ENCODE peak calls at places on chromosomes 16 and 17, in eight cellular contexts. F is stomach; N is astrocyte of the spinal cord; U is CD8-positive, alpha-beta T cell; K is cardiac fibroblast; T is tibial nerve; H is fibroblast of mammary gland; P is ascending aorta. X is an unnamed sample.

GRCh38 chr17:39027037-39027436 is 59.8 kb upstream of the FBXO47 start:
- DNase-seq in T (peak; percentile 46), P (no peak), H (peak; percentile 14), N (no peak), F (peak; percentile 76), U (peak; percentile 19), K (peak; percentile 12), X (no peak)

GRCh38 chr17:80081596-80081995 is 19.8 kb upstream of the GAA start:
- DNase-seq in U (no peak), T (no peak), K (no peak), P (no peak), H (no peak), F (no peak), N (no peak), X (no peak)

GRCh38 chr16:58196898-58197313 is 1.0 kb downstream of the CSNK2A2 start:
- DNase-seq in H (peak; percentile 69), T (no peak), K (peak; percentile 27), U (no peak), N (peak; percentile 9), P (no peak), F (no peak), X (no peak)

GRCh38 chr17:59620518-59621259 is 994 bp downstream of the CLTC start:
- DNase-seq in N (peak; percentile 32), H (no peak), P (no peak), F (peak; percentile 49), U (peak; percentile 46), T (peak; percentile 54), K (peak; percentile 35), X (no peak)

GRCh38 chr17:13086142-13086769 is 68.4 kb upstream of the ELAC2 start:
- DNase-seq in U (no peak), H (peak; percentile 86), T (no peak), F (no peak), K (no peak), P (no peak), N (no peak), X (peak; percentile 47)

GRCh38 chr16:27689711-27690110 is 139.8 kb downstream of the KATNIP start:
- DNase-seq in F (no peak), T (no peak), U (no peak), H (peak; percentile 16), K (peak; percentile 10), P (no peak), N (peak; percentile 10), X (peak; percentile 17)

GRCh38 chr17:77235370-77236080 is 94.8 kb downstream of the SEC14L1 start:
- DNase-seq in N (peak; percentile 90), U (peak; percentile 15), F (no peak), K (peak; percentile 76), P (no peak), H (peak; percentile 87), T (peak; percentile 50), X (peak; percentile 70)

GRCh38 chr16:1993731-1994131 is 4.0 kb downstream of the SYNGR3 start:
- DNase-seq in N (no peak), K (peak; percentile 59), U (no peak), T (no peak), H (peak; percentile 43), P (no peak), F (no peak), X (no peak)

GRCh38 chr16:82892327-82892726 is 265.6 kb downstream of the CDH13 start:
- DNase-seq in H (no peak), K (peak; percentile 9), P (no peak), T (no peak), U (no peak), N (no peak), F (no peak), X (no peak)

GRCh38 chr17:77610980-77611641 is 347.4 kb upstream of the TNRC6C start:
- DNase-seq in U (no peak), K (no peak), N (no peak), F (no peak), T (no peak), P (no peak), H (peak; percentile 43), X (no peak)

GRCh38 chr17:80263253-80264047 is 2.8 kb downstream of the RNF213 start:
- DNase-seq in N (peak; percentile 82), P (peak; percentile 71), F (peak; percentile 93), T (peak; percentile 92), H (peak; percentile 88), K (peak; percentile 89), U (peak; percentile 90), X (peak; percentile 60)

GRCh38 chr17:61689610-61690180 is 98.7 kb upstream of the NACA2 start:
- DNase-seq in U (no peak), N (no peak), K (peak; percentile 49), T (no peak), H (peak; percentile 47), F (no peak), P (no peak), X (no peak)

GRCh38 chr16:53884748-53885147 is 180.8 kb downstream of the FTO start:
- DNase-seq in N (peak; percentile 19), K (peak; percentile 54), F (no peak), P (no peak), T (no peak), U (no peak), H (peak; percentile 19), X (no peak)

GRCh38 chr17:8300629-8301242 is 5.5 kb upstream of the SLC25A35 start:
- DNase-seq in N (peak; percentile 62), U (peak; percentile 56), F (peak; percentile 57), H (peak; percentile 67), T (peak; percentile 29), K (peak; percentile 76), P (peak; percentile 20), X (peak; percentile 15)

GRCh38 chr16:84137769-84138357 is 7.1 kb downstream of the HSDL1 start:
- DNase-seq in H (no peak), F (no peak), K (no peak), T (no peak), N (no peak), P (no peak), U (no peak), X (no peak)

GRCh38 chr16:48596326-48596725 is 13.7 kb downstream of the N4BP1 start:
- DNase-seq in H (no peak), F (no peak), T (no peak), P (no peak), U (peak; percentile 38), K (no peak), N (no peak), X (no peak)

GRCh38 chr16:54628796-54629625 is 301.7 kb upstream of the IRX5 start:
- DNase-seq in K (no peak), P (no peak), N (no peak), F (peak; percentile 89), H (no peak), U (no peak), T (no peak), X (no peak)

GRCh38 chr16:3873482-3874173 is 6.9 kb downstream of the CREBBP start:
- DNase-seq in H (no peak), P (no peak), K (no peak), U (no peak), F (no peak), N (no peak), T (no peak), X (no peak)

GRCh38 chr16:28977703-28978641 is 3.4 kb downstream of the SPNS1 start:
- DNase-seq in F (no peak), T (no peak), K (no peak), N (no peak), U (no peak), P (no peak), H (no peak), X (no peak)

GRCh38 chr17:65402513-65403086 is 158.8 kb downstream of the AXIN2 start:
- DNase-seq in H (no peak), F (no peak), T (no peak), N (no peak), U (no peak), P (no peak), K (no peak), X (no peak)

GRCh38 chr17:1390422-1391367 is 9.3 kb downstream of the YWHAE start:
- DNase-seq in N (no peak), H (no peak), U (no peak), T (no peak), P (no peak), K (no peak), F (no peak), X (no peak)
- H3K4me3 ChIP-seq in N (no peak overlapping the region), H (no peak overlapping the region), U (no peak overlapping the region), T (no peak overlapping the region), P (peak overlapping the region; percentile 10), K (no peak overlapping the region), F (no peak overlapping the region), X (no peak overlapping the region)

GRCh38 chr16:12760819-12761611 is 42.7 kb downstream of the CPPED1 start:
- DNase-seq in U (no peak), T (no peak), P (no peak), H (no peak), K (no peak), F (no peak), N (no peak), X (no peak)
- H3K4me3 ChIP-seq in U (no peak overlapping the region), T (no peak overlapping the region), P (no peak overlapping the region), H (no peak overlapping the region), K (no peak overlapping the region), F (no peak overlapping the region), N (no peak overlapping the region), X (no peak overlapping the region)

GRCh38 chr16:75916431-75916830 is 190.1 kb upstream of the CPHXL start:
- DNase-seq in U (no peak), P (no peak), F (no peak), N (no peak), H (no peak), K (no peak), T (no peak), X (no peak)
- H3K4me3 ChIP-seq in U (no peak overlapping the region), P (no peak overlapping the region), F (no peak overlapping the region), N (no peak overlapping the region), H (no peak overlapping the region), K (no peak overlapping the region), T (no peak overlapping the region), X (no peak overlapping the region)

GRCh38 chr16:50201784-50202183 is 48.7 kb downstream of the TENT4B start:
- DNase-seq in U (no peak), T (no peak), K (no peak), P (no peak), N (no peak), H (peak; percentile 24), F (no peak), X (no peak)

GRCh38 chr16:50196736-50197135 is 43.6 kb downstream of the TENT4B start:
- DNase-seq in F (no peak), T (no peak), H (peak; percentile 28), P (no peak), K (peak; percentile 29), U (peak; percentile 16), N (peak; percentile 19), X (no peak)

GRCh38 chr16:50197582-50197981 is 44.5 kb downstream of the TENT4B start:
- DNase-seq in K (no peak), H (no peak), T (no peak), N (no peak), F (no peak), P (no peak), U (no peak), X (no peak)

GRCh38 chr16:50195756-50196155 is 42.6 kb downstream of the TENT4B start:
- DNase-seq in T (no peak), H (no peak), P (no peak), F (no peak), N (no peak), U (no peak), K (peak; percentile 10), X (no peak)

DNA sequence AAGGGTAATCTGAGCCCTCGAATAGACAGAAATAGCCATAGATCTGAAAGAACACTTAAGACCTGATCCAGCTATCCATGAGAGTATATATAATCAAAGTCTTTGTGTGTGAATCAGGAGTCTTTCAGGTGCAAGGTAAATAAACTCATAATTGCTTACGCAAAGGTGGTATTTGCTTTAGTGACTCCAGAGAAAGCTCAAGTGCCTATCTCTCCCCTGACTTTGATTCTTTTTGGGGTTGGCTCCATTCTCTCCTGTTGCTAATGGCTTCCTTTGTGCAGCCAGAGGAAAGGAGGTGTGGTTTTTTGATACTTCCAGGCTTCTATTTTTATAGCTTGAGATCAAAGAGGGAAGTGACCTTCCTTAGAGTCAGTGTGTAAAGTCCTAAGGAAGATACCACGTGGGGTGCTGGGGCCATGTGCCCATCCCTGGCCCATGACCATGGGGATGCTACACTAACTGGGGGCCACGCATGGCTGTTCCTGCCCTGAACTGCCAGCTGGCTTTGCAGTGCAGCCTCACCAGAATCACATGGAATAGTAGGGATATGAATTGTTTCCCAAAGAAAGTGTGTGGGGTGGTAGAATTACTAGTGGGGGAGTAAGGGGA is 45.8 kb downstream of the TENT4B start:
- DNase-seq in F (no peak), K (no peak), P (no peak), U (no peak), H (no peak), N (no peak), T (no peak), X (no peak)
- H3K4me3 ChIP-seq in F (no peak overlapping the region), K (no peak overlapping the region), P (no peak overlapping the region), U (no peak overlapping the region), H (no peak overlapping the region), N (no peak overlapping the region), T (no peak overlapping the region), X (no peak overlapping the region)

X was measured in skeletal muscle cell.